ENCODE peak calls at places on chromosome X, in seven cellular contexts. U, C, T, O, D, B and F are unnamed samples.

GRCh38 chrX:103831803-103832544 is at the start of gene RAB9B:
- DNase-seq in U (peak), C (peak), B (peak), D (peak), T (peak), O (peak), F (peak)

GRCh38 chrX:155225774-155226173 is 9.5 kb downstream of the VBP1 start:
- DNase-seq in B (no peak), U (no peak), O (no peak), C (no peak), T (no peak), D (no peak), F (no peak)

GRCh38 chrX:151966236-151966635 is 8.2 kb downstream of the GABRE start:
- DNase-seq in B (no peak), T (no peak), C (no peak), D (peak), U (no peak), O (no peak), F (no peak)

GRCh38 chrX:74458738-74459137 is 37.4 kb downstream of the SLC16A2 start:
- DNase-seq in C (peak), D (peak), U (no peak), T (no peak), B (no peak), O (no peak), F (no peak)

GRCh38 chrX:69133561-69134542 is 31.4 kb downstream of the PJA1 start:
- DNase-seq in D (peak), C (peak), O (no peak), T (no peak), U (no peak), B (no peak), F (no peak)

GRCh38 chrX:26442340-26442739 is 226.4 kb downstream of the MAGEB5 start:
- DNase-seq in B (no peak), T (no peak), O (no peak), U (no peak), D (peak), C (peak), F (no peak)

GRCh38 chrX:48966796-48967579 is 4.7 kb downstream of the KCND1 start:
- DNase-seq in T (no peak), B (no peak), D (peak), O (no peak), C (no peak), U (no peak), F (no peak)

GRCh38 chrX:56793533-56794320 is 64.7 kb downstream of the NBDY start:
- DNase-seq in U (no peak), O (no peak), D (no peak), C (no peak), B (no peak), T (no peak), F (no peak)

GRCh38 chrX:144810539-144810938 is 436.8 kb upstream of the SPANXN1 start:
- DNase-seq in D (no peak), C (no peak), O (no peak), U (no peak), B (no peak), T (no peak), F (no peak)